ENCODE peak calls at places on chromosomes 16 and 17, in seven cellular contexts. P is thoracic aorta, H is H9, X is heart right ventricle, S is cardiac fibroblast, F is tibial nerve, B is progenitor cell of endocrine pancreas. K is an unnamed sample.

GRCh38 chr17:1758812-1759211 is 3.0 kb upstream of the SERPINF1 start:
- DNase-seq in P (no peak), H (no peak), X (no peak), S (no peak), F (no peak), B (no peak), K (no peak)

GRCh38 chr17:3513305-3514035 is 37.7 kb downstream of the ASPA start:
- DNase-seq in P (no peak), H (no peak), X (no peak), S (no peak), F (no peak), B (no peak), K (no peak)

GRCh38 chr16:84677017-84677803 is 22.6 kb upstream of the USP10 start:
- DNase-seq in P (no peak), H (no peak), X (no peak), S (no peak), F (no peak), B (no peak), K (no peak)

GRCh38 chr17:77428901-77429734 is 288.3 kb downstream of the SEC14L1 start:
- DNase-seq in P (no peak), H (no peak), X (no peak), S (no peak), F (no peak), B (no peak), K (no peak)

GRCh38 chr17:73365203-73365933 is 53.6 kb upstream of the CDC42EP4 start:
- DNase-seq in P (no peak), H (no peak), X (no peak), S (no peak), F (no peak), B (no peak), K (no peak)

GRCh38 chr16:48383877-48384304 is 1.3 kb downstream of the SIAH1 start:
- DNase-seq in P (no peak), H (no peak), X (no peak), S (peak; percentile 28), F (peak; percentile 25), B (no peak), K (no peak)

GRCh38 chr16:64459402-64459801 is 662.5 kb downstream of the CDH11 start:
- DNase-seq in P (no peak), H (no peak), X (no peak), S (no peak), F (no peak), B (no peak), K (no peak)

GRCh38 chr17:2883544-2884203 is 87.4 kb downstream of the RAP1GAP2 start:
- DNase-seq in P (no peak), H (no peak), X (peak; percentile 50), S (peak; percentile 48), F (no peak), B (no peak), K (no peak)

GRCh38 chr17:13407381-13407780 is 194.3 kb downstream of the HS3ST3A1 start:
- DNase-seq in P (no peak), H (no peak), X (no peak), S (no peak), F (no peak), B (no peak), K (no peak)

GRCh38 chr17:79836952-79837887 is 2.0 kb downstream of the CBX4 start:
- DNase-seq in P (no peak), H (peak; percentile 88), X (peak; percentile 77), S (peak; percentile 82), F (no peak), B (peak; percentile 31), K (peak; percentile 89)

GRCh38 chr17:5893741-5894140 is 176.4 kb upstream of the WSCD1 start:
- DNase-seq in P (no peak), H (no peak), X (no peak), S (no peak), F (no peak), B (no peak), K (no peak)

GRCh38 chr17:31371511-31372097 is 19.9 kb upstream of the RAB11FIP4 start:
- DNase-seq in P (no peak), H (no peak), X (no peak), S (peak; percentile 74), F (no peak), B (no peak), K (no peak)

GRCh38 chr16:54077412-54077821 is 209.2 kb downstream of the IRX3 start:
- DNase-seq in P (no peak), H (no peak), X (no peak), S (peak; percentile 41), F (no peak), B (no peak), K (no peak)

GRCh38 chr16:20946015-20946629 is 45.6 kb downstream of the LYRM1 start:
- DNase-seq in P (no peak), H (no peak), X (no peak), S (no peak), F (no peak), B (no peak), K (no peak)

GRCh38 chr16:87790278-87791023 is 24.7 kb upstream of the KLHDC4 start:
- DNase-seq in P (no peak), H (no peak), X (peak; percentile 46), S (peak; percentile 62), F (no peak), B (no peak), K (no peak)

GRCh38 chr17:60695960-60696359 is 18.3 kb downstream of the BCAS3 start:
- DNase-seq in P (no peak), H (no peak), X (no peak), S (no peak), F (no peak), B (no peak), K (no peak)

GRCh38 chr17:12964162-12964561 is 53.7 kb downstream of the ELAC2 start:
- DNase-seq in P (no peak), H (no peak), X (no peak), S (no peak), F (no peak), B (no peak), K (no peak)

GRCh38 chr16:53281859-53282258 is 152.4 kb upstream of the RBL2 start:
- DNase-seq in P (no peak), H (no peak), X (no peak), S (no peak), F (no peak), B (no peak), K (no peak)

GRCh38 chr16:21574372-21574771 is 25.0 kb upstream of the METTL9 start:
- DNase-seq in P (no peak), H (no peak), X (no peak), S (no peak), F (no peak), B (no peak), K (no peak)

GRCh38 chr16:2769675-2770056 is 7.4 kb downstream of the ELOB start:
- DNase-seq in P (no peak), H (no peak), X (no peak), S (peak; percentile 65), F (peak; percentile 71), B (no peak), K (peak; percentile 34)

DNA sequence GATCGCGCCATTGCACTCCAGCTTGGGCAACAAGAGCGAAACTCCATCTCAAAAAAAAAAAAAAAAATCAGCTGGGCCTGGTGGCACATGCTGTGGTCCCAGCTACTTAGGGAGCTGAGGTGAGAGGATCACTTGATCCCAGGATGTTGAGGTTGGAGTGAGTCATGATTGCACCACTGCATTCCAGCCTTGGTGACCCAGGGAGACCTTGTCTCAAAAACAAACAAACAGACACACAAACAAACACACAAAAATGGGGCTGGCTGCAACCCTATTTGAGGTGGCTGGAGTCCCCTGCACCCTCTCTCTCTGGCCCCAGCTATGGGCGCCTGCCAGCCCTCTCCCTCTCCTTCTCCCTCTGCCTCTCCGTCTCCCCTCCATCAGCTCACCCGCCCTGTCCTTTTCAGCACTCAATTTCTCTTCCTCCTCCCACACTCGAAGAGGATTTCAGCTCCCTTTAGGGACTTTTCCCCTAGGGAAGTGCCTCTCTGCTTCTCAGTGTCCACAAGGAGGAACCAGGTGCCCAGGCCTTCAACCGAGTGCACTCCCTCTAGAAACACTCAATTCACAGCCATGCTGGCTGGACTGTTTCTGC is 17.5 kb upstream of the TFAP4 start:
- DNase-seq in P (no peak), H (no peak), X (no peak), S (peak; percentile 78), F (no peak), B (no peak), K (peak; percentile 65)
- TF ChIP-seq CTCF in P (no peak), H (peak; percentile 12), X (no peak), S (peak; percentile 20), F (no peak), B (no peak), K (no peak)

GRCh38 chr16:62254847-62255246 is 218.6 kb upstream of the CDH8 start:
- DNase-seq in P (no peak), H (no peak), X (no peak), S (no peak), F (no peak), B (no peak), K (no peak)

GRCh38 chr16:62253926-62254325 is 217.7 kb upstream of the CDH8 start:
- DNase-seq in P (no peak), H (no peak), X (no peak), S (no peak), F (no peak), B (no peak), K (no peak)

GRCh38 chr16:62249069-62249468 is 212.8 kb upstream of the CDH8 start:
- DNase-seq in P (no peak), H (no peak), X (no peak), S (no peak), F (no peak), B (no peak), K (no peak)
- TF ChIP-seq CTCF in P (no peak), H (peak; percentile 51), X (no peak), S (no peak), F (no peak), B (peak; percentile 15), K (no peak)

DNA sequence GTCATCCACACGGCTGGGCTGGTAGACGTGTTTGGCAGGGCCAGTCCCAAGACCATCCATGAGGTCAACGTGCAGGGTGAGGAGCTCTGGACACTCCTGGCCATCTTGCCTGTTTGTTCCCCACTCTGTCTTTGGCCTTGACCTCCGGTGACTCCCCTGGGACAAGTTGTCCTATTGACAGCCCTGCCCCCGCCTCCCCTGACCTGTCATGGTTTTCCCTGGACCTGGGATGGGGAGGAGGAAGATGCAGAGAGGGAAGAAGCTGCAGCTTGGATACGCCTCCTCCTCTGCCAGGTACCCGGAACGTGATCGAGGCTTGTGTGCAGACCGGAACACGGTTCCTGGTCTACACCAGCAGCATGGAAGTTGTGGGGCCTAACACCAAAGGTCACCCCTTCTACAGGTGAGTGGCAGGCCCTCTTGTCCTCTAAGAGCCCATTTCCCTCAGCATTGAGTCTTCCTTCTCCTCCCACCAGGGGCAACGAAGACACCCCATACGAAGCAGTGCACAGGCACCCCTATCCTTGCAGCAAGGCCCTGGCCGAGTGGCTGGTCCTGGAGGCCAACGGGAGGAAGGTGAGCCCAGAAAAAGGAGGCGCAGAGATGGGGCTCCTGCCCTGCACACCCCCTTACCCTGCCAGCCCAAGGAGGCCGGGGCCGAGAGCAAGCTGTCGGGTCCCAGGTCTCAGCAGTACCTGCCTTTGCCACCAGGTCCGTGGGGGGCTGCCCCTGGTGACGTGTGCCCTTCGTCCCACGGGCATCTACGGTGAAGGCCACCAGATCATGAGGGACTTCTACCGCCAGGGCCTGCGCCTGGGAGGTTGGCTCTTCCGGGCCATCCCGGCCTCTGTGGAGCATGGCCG is 1.4 kb downstream of the HSD3B7 start:
- DNase-seq in P (no peak), H (no peak), X (no peak), S (no peak), F (no peak), B (no peak), K (no peak)
- TF ChIP-seq CTCF in P (no peak), H (peak; percentile 20), X (no peak), S (no peak), F (no peak), B (no peak), K (no peak)

DNA sequence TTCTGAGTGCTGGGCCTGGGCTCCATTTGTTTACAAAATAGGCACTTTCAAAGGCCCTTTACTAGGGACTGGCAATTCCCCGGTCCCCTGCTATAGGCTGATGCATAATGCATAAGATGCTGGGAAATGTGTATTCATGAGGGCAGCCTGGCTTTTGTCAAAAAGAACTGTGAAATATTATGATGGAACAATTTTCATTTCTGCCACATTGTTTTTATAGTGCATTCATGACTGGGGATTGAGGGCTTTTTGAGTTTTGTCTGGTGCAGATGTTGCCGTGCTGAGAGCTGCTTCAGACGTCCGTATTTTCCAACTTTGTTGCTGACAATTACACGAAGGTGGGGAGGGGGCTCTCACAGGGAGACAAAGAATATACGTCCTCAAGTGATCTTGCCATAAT is 616.9 kb upstream of the CDH5 start:
- DNase-seq in P (no peak), H (no peak), X (no peak), S (no peak), F (no peak), B (no peak), K (no peak)
- TF ChIP-seq CTCF in P (no peak), H (no peak), X (no peak), S (no peak), F (no peak), B (no peak), K (no peak)

K was measured in Calu3.